ENCODE peak calls at places on chromosomes 5 and 9, in four cellular contexts. V is NCI-H146; I is mesendoderm; X is stimulated activated CD8-positive, alpha-beta memory T cell treated with anti-CD3 and anti-CD28 coated beads, Interleukin-4, amount 100 ng/mL, for 1 hour. W is an unnamed sample.

GRCh38 chr9:117092582-117092981 is 322.3 kb downstream of the ASTN2 start:
- DNase-seq in X (no peak), V (no peak), I (peak; percentile 70), W (no peak)

GRCh38 chr5:73812962-73813588 is 187.1 kb downstream of the ARHGEF28 start:
- DNase-seq in X (no peak), I (no peak), V (no peak), W (no peak)

GRCh38 chr5:139651863-139652787 is 4.0 kb downstream of the CXXC5 start:
- DNase-seq in V (no peak), I (no peak), X (no peak), W (no peak)

GRCh38 chr9:136951541-136952353 is at the start of gene LCN12:
- DNase-seq in X (no peak), V (no peak), I (no peak), W (no peak)

GRCh38 chr5:45578270-45578669 is 117.9 kb downstream of the HCN1 start:
- DNase-seq in V (no peak), I (peak; percentile 6), X (no peak), W (no peak)

GRCh38 chr5:39361306-39361705 is 3.0 kb downstream of the C9 start:
- DNase-seq in X (no peak), V (no peak), I (no peak), W (no peak)

GRCh38 chr9:127209220-127209619 is 55.4 kb upstream of the GARNL3 start:
- DNase-seq in I (no peak), X (no peak), V (no peak), W (no peak)

GRCh38 chr5:91384671-91385430 is 1.7 kb upstream of the ARRDC3 start:
- DNase-seq in I (peak; percentile 93), V (peak; percentile 89), X (no peak), W (peak; percentile 92)

W was measured in COR-L47.